ENCODE peak calls at places on chromosomes 4 and X, in six cellular contexts. X is body of pancreas, P is astrocyte, B is AG04449, S is brain microvascular endothelial cell, F is dorsolateral prefrontal cortex. C is an unnamed sample.

GRCh38 chr4:3208826-3209225 is 40.1 kb upstream of the MSANTD1 start:
- DNase-seq in X (no peak), P (no peak), B (no peak), S (no peak), F (no peak), C (no peak)

GRCh38 chr4:1370321-1371124 is 23.5 kb downstream of the UVSSA start:
- DNase-seq in X (peak; percentile 21), P (no peak), B (no peak), S (no peak), F (no peak), C (peak; percentile 52)

GRCh38 chr4:4869731-4870483 is 10.4 kb downstream of the MSX1 start:
- DNase-seq in X (no peak), P (no peak), B (no peak), S (no peak), F (no peak), C (peak; percentile 25)

GRCh38 chrX:23838953-23839352 is 56.0 kb downstream of the SAT1 start:
- DNase-seq in X (no peak), P (no peak), B (no peak), S (no peak), F (no peak), C (no peak)

GRCh38 chr4:6856391-6856790 is 53.2 kb upstream of the TBC1D14 start:
- DNase-seq in X (no peak), P (no peak), B (no peak), S (no peak), F (no peak), C (no peak)

GRCh38 chr4:17624821-17625220 is 10.4 kb downstream of the MED28 start:
- DNase-seq in X (no peak), P (no peak), B (no peak), S (no peak), F (no peak), C (no peak)

GRCh38 chr4:33722254-33722653 is 2522.1 kb downstream of the ARAP2 start:
- DNase-seq in X (no peak), P (peak; percentile 20), B (peak; percentile 29), S (no peak), F (no peak), C (no peak)

GRCh38 chr4:60216752-60217151 is 983.4 kb upstream of the ADGRL3 start:
- DNase-seq in X (no peak), P (peak; percentile 2), B (no peak), S (peak; percentile 84), F (no peak), C (no peak)

GRCh38 chrX:136130931-136131843 is 16.1 kb upstream of the FHL1 start:
- DNase-seq in X (no peak), P (peak; percentile 94), B (peak; percentile 49), S (peak; percentile 79), F (no peak), C (peak; percentile 45)

GRCh38 chr4:105598787-105599186 is 46.4 kb downstream of the ARHGEF38 start:
- DNase-seq in X (no peak), P (no peak), B (no peak), S (no peak), F (no peak), C (no peak)

GRCh38 chrX:119055650-119056049 is 17.1 kb upstream of the CT47C1 start:
- DNase-seq in X (no peak), P (no peak), B (no peak), S (no peak), F (no peak), C (no peak)

GRCh38 chrX:133482345-133483041 is 67.2 kb upstream of the GPC4 start:
- DNase-seq in X (peak; percentile 17), P (peak; percentile 43), B (no peak), S (no peak), F (no peak), C (no peak)

GRCh38 chrX:27599928-27600327 is 9.8 kb downstream of the DCAF8L2 start:
- DNase-seq in X (no peak), P (peak; percentile 34), B (no peak), S (no peak), F (no peak), C (no peak)

GRCh38 chr4:175325230-175325629 is 407.1 kb downstream of the ADAM29 start:
- DNase-seq in X (no peak), P (peak; percentile 24), B (no peak), S (peak; percentile 22), F (no peak), C (no peak)

GRCh38 chr4:987689-988513 is 1.1 kb downstream of the IDUA start:
- DNase-seq in X (no peak), P (no peak), B (no peak), S (no peak), F (no peak), C (no peak)

GRCh38 chr4:156378053-156378665 is 424.5 kb upstream of the CTSO start:
- DNase-seq in X (no peak), P (peak; percentile 55), B (no peak), S (peak; percentile 38), F (no peak), C (no peak)

GRCh38 chr4:151215295-151215694 is 61.7 kb upstream of the PRSS48 start:
- DNase-seq in X (no peak), P (no peak), B (no peak), S (no peak), F (no peak), C (no peak)

GRCh38 chr4:151218343-151218742 is 58.6 kb upstream of the PRSS48 start:
- DNase-seq in X (no peak), P (peak; percentile 34), B (no peak), S (peak; percentile 31), F (no peak), C (no peak)

GRCh38 chr4:151219938-151220337 is 57.0 kb upstream of the PRSS48 start:
- DNase-seq in X (no peak), P (no peak), B (no peak), S (no peak), F (no peak), C (no peak)

GRCh38 chr4:151223465-151223864 is 53.5 kb upstream of the PRSS48 start:
- DNase-seq in X (no peak), P (no peak), B (no peak), S (no peak), F (no peak), C (no peak)

DNA sequence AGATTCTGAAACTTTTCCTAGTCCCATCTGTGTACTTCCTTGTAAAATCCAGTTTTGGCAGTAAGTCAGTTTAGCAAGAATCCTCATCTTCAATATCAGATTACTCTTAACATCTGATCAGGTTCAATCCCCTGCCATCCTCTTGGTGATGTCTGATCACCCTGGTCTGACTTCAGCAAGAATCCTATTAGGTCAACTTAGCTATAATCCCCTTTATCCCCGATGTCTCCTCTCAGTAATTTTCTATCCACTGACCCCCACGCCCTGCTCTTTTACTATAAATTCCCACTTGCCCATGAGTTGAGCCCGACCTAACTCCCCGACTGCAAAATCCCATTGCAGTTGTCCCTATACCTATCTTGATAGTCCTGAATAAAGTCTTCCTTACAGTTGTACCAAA is 57.9 kb upstream of the PRSS48 start:
- DNase-seq in X (no peak), P (no peak), B (no peak), S (no peak), F (no peak), C (no peak)
- H3K4me3 ChIP-seq in X (no peak overlapping the region), P (no peak overlapping the region), B (no peak overlapping the region), S (no peak overlapping the region), F (no peak overlapping the region), C (no peak overlapping the region)

GRCh38 chrX:68180501-68181061 is 252.7 kb downstream of the OPHN1 start:
- DNase-seq in X (no peak), P (no peak), B (no peak), S (no peak), F (no peak), C (no peak)

GRCh38 chrX:68186552-68187262 is 246.6 kb downstream of the OPHN1 start:
- DNase-seq in X (no peak), P (no peak), B (no peak), S (no peak), F (no peak), C (no peak)

GRCh38 chrX:68179355-68179754 is 253.9 kb downstream of the OPHN1 start:
- DNase-seq in X (no peak), P (no peak), B (no peak), S (no peak), F (no peak), C (no peak)

GRCh38 chrX:68185161-68185560 is 248.1 kb downstream of the OPHN1 start:
- DNase-seq in X (no peak), P (no peak), B (no peak), S (no peak), F (no peak), C (no peak)

DNA sequence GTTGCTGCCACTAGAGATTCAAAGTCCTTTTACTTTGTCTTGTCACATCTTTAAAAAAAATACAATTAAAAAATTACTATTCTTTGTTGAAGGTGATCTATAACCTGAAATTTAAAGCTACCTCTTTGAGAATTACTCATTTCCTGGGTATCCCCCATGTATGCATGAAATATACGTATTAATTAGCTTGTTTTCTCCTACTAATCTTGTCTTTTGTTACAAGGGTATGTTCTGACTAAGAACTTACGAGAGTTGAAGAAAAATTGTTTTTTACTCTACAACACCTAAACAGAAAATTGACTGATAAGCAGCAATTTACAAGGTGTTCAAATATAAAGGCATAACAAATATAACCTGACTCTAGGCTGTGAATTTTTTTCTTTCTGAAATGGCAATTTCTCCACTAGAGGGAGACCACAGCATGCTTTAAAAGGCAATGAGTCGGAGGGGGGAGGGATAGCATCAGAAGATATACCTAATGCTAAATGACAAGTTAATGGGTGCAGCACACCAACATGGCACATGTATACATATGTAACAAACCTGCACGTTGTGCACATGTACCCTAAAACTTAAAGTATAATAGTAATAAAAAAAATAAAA is 249.6 kb downstream of the OPHN1 start:
- DNase-seq in X (no peak), P (no peak), B (no peak), S (peak; percentile 25), F (no peak), C (no peak)
- TF ChIP-seq CTCF in X (peak; percentile 22), P (peak; percentile 42), B (peak; percentile 37), S (peak; percentile 53), F (peak; percentile 9), C (peak; percentile 54)

DNA sequence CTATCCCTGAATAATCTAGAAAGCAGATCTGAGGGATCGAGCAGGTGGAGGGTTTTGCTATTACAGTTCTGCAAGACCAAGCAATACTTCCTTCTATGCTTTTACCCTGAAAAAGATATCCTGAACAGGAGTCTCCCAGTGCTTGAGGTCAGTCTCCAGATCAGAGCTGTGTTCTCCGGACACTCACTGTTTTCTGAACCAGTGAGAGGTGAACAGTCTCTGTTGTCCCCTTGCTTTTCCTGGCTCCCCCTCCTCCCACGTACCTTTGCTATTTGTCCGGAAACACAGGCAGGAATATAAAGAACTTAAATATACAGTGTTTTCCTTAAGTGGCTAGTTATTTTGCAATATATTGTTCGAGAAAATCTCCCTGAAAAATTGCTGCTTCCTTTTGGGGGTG is 116.6 kb downstream of the ATXN3L start:
- DNase-seq in X (no peak), P (no peak), B (no peak), S (no peak), F (no peak), C (no peak)
- H3K4me3 ChIP-seq in X (no peak overlapping the region), P (no peak overlapping the region), B (no peak overlapping the region), S (no peak overlapping the region), F (no peak overlapping the region), C (no peak overlapping the region)

GRCh38 chr4:72951628-72952027 is 117.9 kb downstream of the COX18 start:
- DNase-seq in X (no peak), P (peak; percentile 70), B (no peak), S (no peak), F (no peak), C (no peak)

GRCh38 chr4:72954811-72955210 is 114.7 kb downstream of the COX18 start:
- DNase-seq in X (no peak), P (peak; percentile 65), B (no peak), S (no peak), F (no peak), C (no peak)

GRCh38 chr4:72945719-72946336 is 123.7 kb downstream of the COX18 start:
- DNase-seq in X (no peak), P (no peak), B (no peak), S (no peak), F (no peak), C (no peak)

GRCh38 chr4:72948080-72948479 is 121.4 kb downstream of the COX18 start:
- DNase-seq in X (no peak), P (no peak), B (no peak), S (no peak), F (no peak), C (no peak)

GRCh38 chr4:72951147-72951546 is 118.4 kb downstream of the COX18 start:
- DNase-seq in X (no peak), P (no peak), B (no peak), S (no peak), F (no peak), C (no peak)
- TF ChIP-seq CTCF in X (no peak), P (peak; percentile 29), B (no peak), S (peak; percentile 48), F (no peak), C (peak; percentile 16)